ENCODE peak calls at places on chromosome 7, in four cellular contexts. One of them, this sample, is unnamed.

GRCh38 chr7:137871173-137871915 is 24.6 kb upstream of the DGKI start:
- DNase-seq in kidney tubule cell: no peak
- DNase-seq in choroid plexus epithelial cell: peak; percentile 55
- DNase-seq in KBM-7: no peak
- DNase-seq in this sample: no peak

GRCh38 chr7:14835399-14835798 is 67.2 kb downstream of the DGKB start:
- DNase-seq in KBM-7: no peak
- DNase-seq in kidney tubule cell: no peak
- DNase-seq in choroid plexus epithelial cell: no peak
- DNase-seq in this sample: no peak

GRCh38 chr7:156604311-156604710 is 36.3 kb upstream of the RNF32 start:
- DNase-seq in kidney tubule cell: no peak
- DNase-seq in choroid plexus epithelial cell: no peak
- DNase-seq in KBM-7: no peak
- DNase-seq in this sample: no peak

GRCh38 chr7:28958235-28958945 is at the start of gene TRIL:
- DNase-seq in kidney tubule cell: peak; percentile 14
- DNase-seq in KBM-7: no peak
- DNase-seq in choroid plexus epithelial cell: peak; percentile 69
- DNase-seq in this sample: peak; percentile 81

GRCh38 chr7:33748793-33749192 is 156.5 kb upstream of the BMPER start:
- DNase-seq in choroid plexus epithelial cell: peak; percentile 69
- DNase-seq in KBM-7: no peak
- DNase-seq in kidney tubule cell: no peak
- DNase-seq in this sample: peak; percentile 60

GRCh38 chr7:156282816-156283215 is 357.8 kb upstream of the RNF32 start:
- DNase-seq in KBM-7: no peak
- DNase-seq in kidney tubule cell: no peak
- DNase-seq in choroid plexus epithelial cell: no peak
- DNase-seq in this sample: no peak

GRCh38 chr7:137996871-137997270 is 5.0 kb downstream of the CREB3L2 start:
- DNase-seq in kidney tubule cell: no peak
- DNase-seq in KBM-7: no peak
- DNase-seq in choroid plexus epithelial cell: no peak
- DNase-seq in this sample: no peak

GRCh38 chr7:124101173-124101768 is 68.4 kb upstream of the TMEM229A start:
- DNase-seq in kidney tubule cell: peak; percentile 33
- DNase-seq in KBM-7: peak; percentile 35
- DNase-seq in choroid plexus epithelial cell: peak; percentile 21
- DNase-seq in this sample: peak; percentile 54

GRCh38 chr7:139159900-139160675 is 50.6 kb upstream of the ZC3HAV1 start:
- DNase-seq in kidney tubule cell: peak; percentile 3
- DNase-seq in choroid plexus epithelial cell: no peak
- DNase-seq in KBM-7: no peak
- DNase-seq in this sample: peak; percentile 3

GRCh38 chr7:152663101-152663740 is 12.7 kb downstream of the XRCC2 start:
- DNase-seq in choroid plexus epithelial cell: no peak
- DNase-seq in kidney tubule cell: peak; percentile 31
- DNase-seq in KBM-7: no peak
- DNase-seq in this sample: no peak

GRCh38 chr7:151256410-151257045 is 8.0 kb upstream of the SMARCD3 start:
- DNase-seq in KBM-7: no peak
- DNase-seq in choroid plexus epithelial cell: no peak
- DNase-seq in kidney tubule cell: no peak
- DNase-seq in this sample: peak; percentile 29

GRCh38 chr7:134584290-134584689 is 35.4 kb downstream of the AKR1B15 start:
- DNase-seq in kidney tubule cell: no peak
- DNase-seq in choroid plexus epithelial cell: no peak
- DNase-seq in KBM-7: no peak
- DNase-seq in this sample: no peak

GRCh38 chr7:117673367-117673766 is 193.5 kb downstream of the CFTR start:
- DNase-seq in KBM-7: no peak
- DNase-seq in choroid plexus epithelial cell: no peak
- DNase-seq in kidney tubule cell: peak; percentile 53
- DNase-seq in this sample: peak; percentile 23

GRCh38 chr7:143172354-143172753 is 10.9 kb upstream of the TAS2R39 start:
- DNase-seq in choroid plexus epithelial cell: peak; percentile 17
- DNase-seq in KBM-7: no peak
- DNase-seq in kidney tubule cell: peak; percentile 39
- DNase-seq in this sample: peak; percentile 31

GRCh38 chr7:461453-462172 is 58.0 kb downstream of the PDGFA start:
- DNase-seq in choroid plexus epithelial cell: peak; percentile 28
- DNase-seq in kidney tubule cell: no peak
- DNase-seq in KBM-7: no peak
- DNase-seq in this sample: peak; percentile 64

GRCh38 chr7:52897708-52898107 is 137.7 kb upstream of the POM121L12 start:
- DNase-seq in choroid plexus epithelial cell: no peak
- DNase-seq in kidney tubule cell: no peak
- DNase-seq in KBM-7: no peak
- DNase-seq in this sample: no peak

GRCh38 chr7:73730485-73730884 is 8.1 kb downstream of the ABHD11 start:
- DNase-seq in KBM-7: no peak
- DNase-seq in choroid plexus epithelial cell: no peak
- DNase-seq in kidney tubule cell: no peak
- DNase-seq in this sample: no peak

GRCh38 chr7:28767356-28767755 is 190.8 kb downstream of the TRIL start:
- DNase-seq in KBM-7: no peak
- DNase-seq in kidney tubule cell: no peak
- DNase-seq in choroid plexus epithelial cell: no peak
- DNase-seq in this sample: peak; percentile 14

This sample was measured in fibroblast of pulmonary artery.